ENCODE peak calls at places on chromosomes 12 and 14, in six cellular contexts. U is HCT116, W is HepG2, I is cardiac fibroblast, P is fibroblast of lung, E is left ventricle myocardium inferior. M is an unnamed sample.

GRCh38 chr12:26374934-26375333 is 179.6 kb downstream of the SSPN start:
- DNase-seq in U (no peak), W (no peak), I (peak; percentile 43), P (peak; percentile 50), E (no peak), M (peak; percentile 9)

GRCh38 chr12:124007810-124008570 is 35.0 kb downstream of the ZNF664 start:
- DNase-seq in U (no peak), W (no peak), I (no peak), P (peak; percentile 25), E (no peak), M (peak; percentile 48)

GRCh38 chr12:110424237-110424636 is 20.7 kb upstream of the ANAPC7 start:
- DNase-seq in U (no peak), W (no peak), I (no peak), P (no peak), E (no peak), M (no peak)

GRCh38 chr12:2641209-2641608 is 153.6 kb upstream of the FKBP4 start:
- DNase-seq in U (peak; percentile 47), W (no peak), I (peak; percentile 41), P (peak; percentile 14), E (no peak), M (peak; percentile 51)

GRCh38 chr12:55718020-55718419 is 2.2 kb upstream of the RDH5 start:
- DNase-seq in U (no peak), W (no peak), I (peak; percentile 43), P (peak; percentile 62), E (no peak), M (no peak)

GRCh38 chr12:77893918-77894317 is 63.2 kb downstream of the NAV3 start:
- DNase-seq in U (peak; percentile 87), W (peak; percentile 17), I (peak; percentile 46), P (peak; percentile 43), E (no peak), M (peak; percentile 67)

GRCh38 chr12:47868041-47868440 is 36.8 kb downstream of the VDR start:
- DNase-seq in U (no peak), W (no peak), I (peak; percentile 34), P (no peak), E (no peak), M (peak; percentile 35)

GRCh38 chr12:68445836-68446235 is 113.7 kb upstream of the MDM1 start:
- DNase-seq in U (no peak), W (no peak), I (peak; percentile 54), P (no peak), E (no peak), M (peak; percentile 61)

GRCh38 chr12:220946-221550 is 7.1 kb upstream of the SLC6A12 start:
- DNase-seq in U (no peak), W (no peak), I (no peak), P (no peak), E (no peak), M (no peak)

GRCh38 chr12:127063339-127064090 is 1203.5 kb upstream of the TMEM132C start:
- DNase-seq in U (no peak), W (no peak), I (no peak), P (peak; percentile 13), E (no peak), M (no peak)

GRCh38 chr14:75402867-75403413 is 24.9 kb upstream of the JDP2 start:
- DNase-seq in U (no peak), W (no peak), I (peak; percentile 21), P (no peak), E (no peak), M (no peak)

GRCh38 chr12:127381043-127381668 is 885.8 kb upstream of the TMEM132C start:
- DNase-seq in U (peak; percentile 21), W (peak; percentile 15), I (peak; percentile 9), P (peak; percentile 34), E (peak; percentile 16), M (peak; percentile 23)

GRCh38 chr12:77940011-77940423 is 109.3 kb downstream of the NAV3 start:
- DNase-seq in U (peak; percentile 85), W (no peak), I (peak; percentile 77), P (peak; percentile 93), E (no peak), M (peak; percentile 88)

GRCh38 chr14:86515195-86515594 is 985.3 kb downstream of the FLRT2 start:
- DNase-seq in U (no peak), W (no peak), I (no peak), P (no peak), E (no peak), M (no peak)

GRCh38 chr12:104223599-104224168 is 8.1 kb downstream of the TXNRD1 start:
- DNase-seq in U (no peak), W (no peak), I (no peak), P (no peak), E (no peak), M (no peak)

GRCh38 chr12:90261283-90261682 is 552.6 kb upstream of the ATP2B1 start:
- DNase-seq in U (no peak), W (no peak), I (no peak), P (peak; percentile 42), E (no peak), M (no peak)

GRCh38 chr14:85247071-85247470 is 282.9 kb upstream of the FLRT2 start:
- DNase-seq in U (no peak), W (no peak), I (no peak), P (no peak), E (no peak), M (no peak)

GRCh38 chr14:33903369-33903768 is 47.5 kb downstream of the EGLN3 start:
- DNase-seq in U (no peak), W (no peak), I (no peak), P (no peak), E (no peak), M (no peak)

GRCh38 chr14:69767369-69767999 is 542 bp downstream of the SRSF5 start:
- DNase-seq in U (peak; percentile 61), W (peak; percentile 80), I (peak; percentile 94), P (peak; percentile 90), E (peak; percentile 89), M (peak; percentile 87)

GRCh38 chr14:69770559-69770958 is 3.6 kb downstream of the SRSF5 start:
- DNase-seq in U (no peak), W (no peak), I (no peak), P (no peak), E (no peak), M (no peak)

GRCh38 chr14:69768873-69769272 is 1.9 kb downstream of the SRSF5 start:
- DNase-seq in U (no peak), W (no peak), I (no peak), P (peak; percentile 24), E (no peak), M (peak; percentile 38)

GRCh38 chr14:69771136-69771535 is 4.2 kb downstream of the SRSF5 start:
- DNase-seq in U (no peak), W (no peak), I (no peak), P (no peak), E (no peak), M (no peak)

DNA sequence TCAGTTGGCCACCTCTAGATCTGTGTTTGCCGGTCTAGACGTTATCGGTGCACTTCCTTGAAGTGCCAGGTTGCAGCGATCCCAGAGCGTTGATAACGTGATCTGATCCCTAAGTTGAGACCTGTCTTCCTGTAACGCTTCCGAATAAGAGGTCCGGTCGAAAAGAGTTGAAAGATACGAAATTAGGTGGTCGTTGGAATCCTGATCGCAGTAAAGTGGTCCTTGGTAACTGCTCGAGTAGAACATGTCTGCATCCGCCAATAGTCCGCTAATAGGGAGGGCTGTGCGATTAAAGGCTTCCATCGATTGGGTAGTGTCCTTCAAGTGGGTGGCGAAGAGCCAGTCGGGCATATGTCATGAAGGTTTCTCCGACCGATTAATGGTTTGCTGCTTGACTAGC is 2.7 kb downstream of the SRSF5 start:
- DNase-seq in U (no peak), W (no peak), I (no peak), P (no peak), E (no peak), M (no peak)
- H3K4me3 ChIP-seq in U (no peak overlapping the region), W (peak overlapping the region; percentile 51), I (no peak overlapping the region), P (no peak overlapping the region), E (peak overlapping the region; percentile 78), M (no peak overlapping the region)

DNA sequence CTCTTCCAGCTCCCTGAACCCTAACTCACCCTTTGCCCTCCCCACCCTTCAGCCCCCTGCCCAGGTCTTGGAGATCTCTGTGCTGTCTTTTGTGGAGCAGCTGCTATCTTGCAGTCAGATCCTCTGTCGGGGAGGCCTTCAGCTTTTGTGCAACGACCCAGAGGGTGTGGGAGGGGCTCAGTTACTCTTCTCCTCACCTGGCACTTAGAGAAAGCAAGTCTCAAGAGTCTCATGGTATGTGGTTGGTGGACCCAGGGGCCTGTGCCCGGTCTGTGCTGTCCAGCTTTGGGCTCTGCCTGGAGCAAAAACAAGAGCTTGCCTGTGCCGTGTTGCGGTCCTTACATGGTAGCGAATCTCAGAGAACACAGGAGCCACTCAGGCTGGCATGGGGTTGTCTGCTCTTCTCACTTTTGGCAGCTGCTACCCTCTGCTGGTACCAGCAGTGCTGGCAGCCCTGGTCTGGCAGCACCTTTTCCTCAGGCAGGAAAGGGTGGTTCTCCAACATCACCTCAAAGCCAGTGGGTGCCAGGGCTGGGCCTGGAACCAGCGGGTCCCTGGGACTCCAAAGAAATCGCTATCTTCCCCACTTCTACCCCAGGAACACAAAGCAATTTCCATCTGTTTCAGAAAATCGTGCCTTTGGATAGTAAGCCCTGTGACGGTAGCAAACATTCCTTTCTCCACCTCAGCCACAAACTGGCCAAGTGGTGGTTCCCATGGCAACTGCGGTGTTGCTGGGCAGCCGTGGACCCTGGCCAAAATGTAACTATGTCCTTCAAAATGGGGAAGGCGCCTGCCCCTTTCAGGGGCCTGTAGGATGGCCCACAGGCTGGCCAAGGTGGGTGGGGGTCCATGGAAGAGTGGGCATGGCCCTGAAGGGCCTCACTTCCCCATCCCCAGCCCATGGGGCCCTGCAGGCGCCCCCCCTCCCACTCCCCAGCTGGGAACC is 90.0 kb downstream of the RIN3 start:
- DNase-seq in U (no peak), W (no peak), I (peak; percentile 93), P (peak; percentile 94), E (peak; percentile 40), M (peak; percentile 71)
- TF ChIP-seq CTCF in U (no peak), W (no peak), I (peak; percentile 6), P (peak; percentile 29), E (peak; percentile 63), M (no peak)

GRCh38 chr12:52025301-52026172 is 18.8 kb downstream of the TAMALIN start:
- DNase-seq in U (peak; percentile 86), W (peak; percentile 80), I (peak; percentile 89), P (peak; percentile 69), E (peak; percentile 79), M (peak; percentile 79)
- H3K4me3 ChIP-seq in U (peak overlapping the region; percentile 62), W (peak overlapping the region; percentile 85), I (peak overlapping the region; percentile 3), P (peak overlapping the region; percentile 27), E (peak overlapping the region; percentile 72), M (peak overlapping the region; percentile 42)

GRCh38 chr14:88379706-88380343 is 5.6 kb upstream of the SPATA7 start:
- DNase-seq in U (no peak), W (no peak), I (no peak), P (no peak), E (no peak), M (no peak)

GRCh38 chr14:88385212-88386101 is at the start of gene SPATA7:
- DNase-seq in U (peak; percentile 73), W (peak; percentile 83), I (peak; percentile 90), P (peak; percentile 90), E (peak; percentile 94), M (peak; percentile 88)

GRCh38 chr14:88384653-88385205 is 728 bp upstream of the SPATA7 start:
- DNase-seq in U (no peak), W (no peak), I (peak; percentile 27), P (no peak), E (no peak), M (peak; percentile 39)

GRCh38 chr14:88386395-88386794 is 938 bp downstream of the SPATA7 start:
- DNase-seq in U (no peak), W (no peak), I (no peak), P (no peak), E (no peak), M (peak; percentile 25)

DNA sequence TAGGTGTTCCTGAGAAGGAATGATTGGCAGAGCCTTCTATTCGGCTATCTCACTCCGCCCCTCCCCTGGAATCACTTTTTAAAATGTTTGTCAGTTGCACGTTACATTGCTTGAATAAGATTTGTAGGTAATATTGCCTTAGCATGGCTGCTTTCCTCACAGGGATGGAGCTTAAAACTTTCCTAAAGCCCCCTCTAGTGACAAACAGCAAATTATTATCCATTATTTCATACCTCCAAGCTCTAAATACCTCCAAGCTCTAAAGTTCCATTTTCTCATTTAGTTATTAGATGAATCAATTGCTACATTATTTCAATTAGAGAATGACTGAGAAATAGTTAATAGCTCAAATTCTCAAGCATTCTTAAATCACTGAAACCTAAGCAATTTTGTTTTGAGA is 5.1 kb upstream of the SPATA7 start:
- DNase-seq in U (no peak), W (no peak), I (peak; percentile 40), P (peak; percentile 7), E (no peak), M (peak; percentile 19)
- TF ChIP-seq CTCF in U (peak; percentile 6), W (peak; percentile 49), I (peak; percentile 16), P (peak; percentile 34), E (peak; percentile 27), M (peak; percentile 30)

M was measured in fibroblast of mammary gland.